ENCODE peak calls at places on chromosome 21, in four cellular contexts. M is SK-N-SH, V is HS-27A, A is amniotic stem cell. Z is an unnamed sample.

GRCh38 chr21:39715804-39716397 is 29.1 kb upstream of the IGSF5 start:
- DNase-seq in M (peak; percentile 54), V (peak; percentile 9), A (peak; percentile 6), Z (peak; percentile 6)

GRCh38 chr21:33854604-33855003 is 61.0 kb downstream of the ATP5PO start:
- DNase-seq in M (no peak), V (no peak), A (no peak), Z (no peak)

GRCh38 chr21:46100426-46100825 is 2.5 kb downstream of the COL6A2 start:
- DNase-seq in M (no peak), V (peak; percentile 26), A (no peak), Z (no peak)

GRCh38 chr21:41564871-41565281 is 56.9 kb upstream of the TMPRSS2 start:
- DNase-seq in M (no peak), V (no peak), A (peak; percentile 60), Z (no peak)

GRCh38 chr21:34039678-34040382 is 33.5 kb upstream of the MRPS6 start:
- DNase-seq in M (no peak), V (no peak), A (no peak), Z (no peak)

GRCh38 chr21:36722370-36723368 is 23.8 kb downstream of the SIM2 start:
- DNase-seq in M (no peak), V (no peak), A (no peak), Z (no peak)

GRCh38 chr21:38751379-38752050 is 54.2 kb upstream of the ETS2 start:
- DNase-seq in M (no peak), V (no peak), A (no peak), Z (peak; percentile 77)

GRCh38 chr21:46295996-46296752 is 10.0 kb downstream of the YBEY start:
- DNase-seq in M (no peak), V (no peak), A (no peak), Z (peak; percentile 94)

GRCh38 chr21:45269861-45270260 is 17.8 kb downstream of the POFUT2 start:
- DNase-seq in M (no peak), V (no peak), A (no peak), Z (no peak)

GRCh38 chr21:44742418-44743153 is 31.2 kb upstream of the TSPEAR start:
- DNase-seq in M (no peak), V (no peak), A (no peak), Z (no peak)

GRCh38 chr21:38326899-38327298 is 70.1 kb downstream of the KCNJ15 start:
- DNase-seq in M (no peak), V (no peak), A (no peak), Z (no peak)

GRCh38 chr21:28688381-28688780 is 304.3 kb downstream of the LTN1 start:
- DNase-seq in M (no peak), V (no peak), A (no peak), Z (no peak)

GRCh38 chr21:29657228-29657989 is 282.4 kb downstream of the GRIK1 start:
- DNase-seq in M (no peak), V (no peak), A (no peak), Z (no peak)

GRCh38 chr21:32412162-32412997 is at the start of gene EVA1C:
- DNase-seq in M (peak; percentile 82), V (no peak), A (no peak), Z (no peak)

GRCh38 chr21:42672699-42673458 is 19.5 kb downstream of the PDE9A start:
- DNase-seq in M (no peak), V (no peak), A (peak; percentile 67), Z (no peak)

GRCh38 chr21:44734026-44734745 is 22.8 kb upstream of the TSPEAR start:
- DNase-seq in M (no peak), V (no peak), A (no peak), Z (no peak)

GRCh38 chr21:36699546-36700294 is 805 bp downstream of the SIM2 start:
- DNase-seq in M (peak; percentile 47), V (no peak), A (no peak), Z (no peak)

GRCh38 chr21:24727803-24728425 is 879.4 kb downstream of the MRPL39 start:
- DNase-seq in M (no peak), V (no peak), A (no peak), Z (no peak)

GRCh38 chr21:41825216-41825615 is 53.9 kb downstream of the PRDM15 start:
- DNase-seq in M (no peak), V (no peak), A (no peak), Z (no peak)

GRCh38 chr21:28632718-28633408 is 359.8 kb downstream of the LTN1 start:
- DNase-seq in M (no peak), V (no peak), A (peak; percentile 18), Z (no peak)

GRCh38 chr21:33007747-33008146 is 18.0 kb upstream of the OLIG2 start:
- DNase-seq in M (no peak), V (no peak), A (no peak), Z (peak; percentile 98)

GRCh38 chr21:31713973-31714740 is 17.8 kb downstream of the SCAF4 start:
- DNase-seq in M (no peak), V (no peak), A (no peak), Z (no peak)

GRCh38 chr21:26962516-26963305 is 4.2 kb downstream of the ADAMTS5 start:
- DNase-seq in M (no peak), V (no peak), A (no peak), Z (no peak)

GRCh38 chr21:21406918-21407317 is 408.7 kb downstream of the NCAM2 start:
- DNase-seq in M (no peak), V (no peak), A (no peak), Z (no peak)

GRCh38 chr21:45048026-45048698 is 26.2 kb upstream of the ADARB1 start:
- DNase-seq in M (no peak), V (no peak), A (no peak), Z (no peak)

GRCh38 chr21:38628426-38628825 is 130.1 kb upstream of the ERG start:
- DNase-seq in M (no peak), V (no peak), A (no peak), Z (no peak)

GRCh38 chr21:42019101-42019605 is 9.0 kb upstream of the ZBTB21 start:
- DNase-seq in M (no peak), V (no peak), A (no peak), Z (no peak)

GRCh38 chr21:46048926-46049889 is 48.7 kb upstream of the COL6A2 start:
- DNase-seq in M (no peak), V (peak; percentile 84), A (peak; percentile 89), Z (no peak)

GRCh38 chr21:29196021-29196663 is 65.7 kb downstream of the MAP3K7CL start:
- DNase-seq in M (peak; percentile 16), V (peak; percentile 89), A (peak; percentile 77), Z (peak; percentile 95)

GRCh38 chr21:14737922-14738321 is 191.8 kb upstream of the SAMSN1 start:
- DNase-seq in M (peak; percentile 9), V (peak; percentile 17), A (no peak), Z (peak; percentile 41)

GRCh38 chr21:42319368-42319767 is 4.2 kb upstream of the TFF3 start:
- DNase-seq in M (no peak), V (no peak), A (no peak), Z (peak; percentile 98)

GRCh38 chr21:34270406-34270805 is 93.4 kb upstream of the KCNE2 start:
- DNase-seq in M (no peak), V (no peak), A (no peak), Z (no peak)

GRCh38 chr21:26115899-26116298 is 54.7 kb downstream of the APP start:
- DNase-seq in M (no peak), V (no peak), A (no peak), Z (no peak)

GRCh38 chr21:39153842-39154241 is 29.4 kb downstream of the PSMG1 start:
- DNase-seq in M (no peak), V (no peak), A (no peak), Z (no peak)

Z was measured in GF-D8.